ENCODE peak calls at places on chromosome 22, in four cellular contexts. Y, X, F and O are unnamed samples. For H3K4me1, the result is how much of the 10 kb centered on the place peaks cover.

GRCh38 chr22:19709063-19709769 is 5.1 kb upstream of the SEPTIN5 start:
- DNase-seq in Y (no peak), X (no peak), F (peak), O (no peak)

GRCh38 chr22:23060612-23061400 is 9.5 kb upstream of the GNAZ start:
- DNase-seq in Y (peak), X (no peak), F (no peak), O (no peak)

GRCh38 chr22:30279389-30279788 is 9.9 kb downstream of the CASTOR1 start:
- DNase-seq in Y (peak), X (no peak), F (peak), O (no peak)

GRCh38 chr22:48756146-48757111 is 1071.2 kb downstream of the BRD1 start:
- DNase-seq in Y (peak), X (no peak), F (no peak), O (no peak)

GRCh38 chr22:39396797-39397195 is 2.8 kb upstream of the TAB1 start:
- DNase-seq in Y (no peak), X (no peak), F (no peak), O (no peak)

GRCh38 chr22:24357547-24357946 is 69.9 kb upstream of the ADORA2A start:
- DNase-seq in Y (no peak), X (no peak), F (no peak), O (no peak)

GRCh38 chr22:44291265-44292006 is 21.3 kb downstream of the SHISAL1 start:
- DNase-seq in Y (no peak), X (no peak), F (no peak), O (no peak)

GRCh38 chr22:32164084-32164894 is 5.2 kb upstream of the C22orf42 start:
- DNase-seq in Y (no peak), X (no peak), F (no peak), O (no peak)

GRCh38 chr22:42906605-42907338 is 49.7 kb upstream of the ARFGAP3 start:
- DNase-seq in Y (peak), X (no peak), F (no peak), O (no peak)

GRCh38 chr22:17797721-17798559 is 23.7 kb upstream of the BID start:
- DNase-seq in Y (no peak), X (no peak), F (no peak), O (no peak)

GRCh38 chr22:32720924-32721323 is 80.6 kb upstream of the TIMP3 start:
- DNase-seq in Y (no peak), X (no peak), F (no peak), O (peak)

GRCh38 chr22:19136915-19137314 is 5.8 kb downstream of the TSSK2 start:
- DNase-seq in Y (no peak), X (no peak), F (no peak), O (no peak)

GRCh38 chr22:32764330-32765116 is 37.0 kb upstream of the TIMP3 start:
- DNase-seq in Y (peak), X (no peak), F (peak), O (peak)

GRCh38 chr22:22787805-22788459 is 99.7 kb upstream of the IGLL5 start:
- DNase-seq in Y (peak), X (peak), F (peak), O (peak)

GRCh38 chr22:40196628-40197027 is 18.9 kb downstream of the TNRC6B start:
- DNase-seq in Y (peak), X (no peak), F (no peak), O (peak)

GRCh38 chr22:32073823-32074380 is 30.8 kb downstream of the SLC5A1 start:
- DNase-seq in Y (no peak), X (no peak), F (no peak), O (no peak)

GRCh38 chr22:24465566-24465965 is 29.6 kb upstream of the UPB1 start:
- DNase-seq in Y (no peak), X (no peak), F (no peak), O (peak)

GRCh38 chr22:32031466-32031865 is 11.6 kb upstream of the SLC5A1 start:
- DNase-seq in Y (no peak), X (no peak), F (no peak), O (no peak)

GRCh38 chr22:24466831-24467249 is 28.3 kb upstream of the UPB1 start:
- DNase-seq in Y (peak), X (no peak), F (peak), O (peak)

GRCh38 chr22:23183107-23183698 is 2.9 kb downstream of the BCR start:
- DNase-seq in Y (peak), X (no peak), F (peak), O (peak)

GRCh38 chr22:45207981-45208664 is 32.6 kb downstream of the KIAA0930 start:
- DNase-seq in Y (no peak), X (no peak), F (peak), O (peak)

GRCh38 chr22:42022162-42022847 is 23.7 kb downstream of the WBP2NL start:
- DNase-seq in Y (no peak), X (no peak), F (no peak), O (no peak)

GRCh38 chr22:24893341-24894070 is 53.0 kb downstream of the LHFPL7 start:
- DNase-seq in Y (no peak), X (no peak), F (no peak), O (no peak)

GRCh38 chr22:17727244-17727892 is 46.9 kb downstream of the BID start:
- DNase-seq in Y (peak), X (no peak), F (no peak), O (no peak)

GRCh38 chr22:20424937-20425587 is 12.6 kb downstream of the SCARF2 start:
- DNase-seq in Y (no peak), X (no peak), F (peak), O (no peak)

GRCh38 chr22:40024201-40025061 is 29.7 kb downstream of the FAM83F start:
- DNase-seq in Y (peak), X (peak), F (peak), O (peak)

GRCh38 chr22:39314251-39314971 is 5.0 kb downstream of the RPL3 start:
- DNase-seq in Y (peak), X (no peak), F (no peak), O (no peak)

GRCh38 chr22:30828187-30829155 is 133.8 kb downstream of the OSBP2 start:
- DNase-seq in Y (no peak), X (no peak), F (no peak), O (no peak)

GRCh38 chr22:23213581-23214341 is 33.5 kb downstream of the BCR start:
- DNase-seq in Y (no peak), X (no peak), F (peak), O (no peak)

GRCh38 chr22:49867303-49868250 is 13.9 kb downstream of the ZBED4 start:
- DNase-seq in Y (no peak), X (no peak), F (no peak), O (no peak)
- H3K27ac ChIP-seq in Y (peak), X (no peak), F (no peak), O (no peak)

GRCh38 chr22:37748659-37749058 is 51.8 kb downstream of the TRIOBP start:
- DNase-seq in Y (no peak), X (no peak), F (no peak), O (no peak)

GRCh38 chr22:37745548-37746365 is 48.9 kb downstream of the TRIOBP start:
- DNase-seq in Y (peak), X (peak), F (peak), O (peak)

GRCh38 chr22:37746366-37747089 is 49.7 kb downstream of the TRIOBP start:
- DNase-seq in Y (no peak), X (no peak), F (no peak), O (no peak)

GRCh38 chr22:37747715-37748100 is 50.9 kb downstream of the TRIOBP start:
- DNase-seq in Y (no peak), X (no peak), F (no peak), O (no peak)

GRCh38 chr22:37747090-37747714 is 50.4 kb downstream of the TRIOBP start:
- DNase-seq in Y (peak), X (no peak), F (peak), O (peak)
- H3K4me1 ChIP-seq in Y (half or more), X (under half), F (under half), O (half or more)

GRCh38 chr22:27783436-27784098 is 18.0 kb downstream of the MN1 start:
- DNase-seq in Y (no peak), X (no peak), F (peak), O (no peak)
- H3K27ac ChIP-seq in Y (peak), X (no peak), F (peak), O (no peak)

GRCh38 chr22:26646158-26646557 is 11.2 kb upstream of the MIAT start:
- DNase-seq in Y (no peak), X (no peak), F (no peak), O (no peak)
- H3K4me1 ChIP-seq in Y (under half), X (half or more), F (under half), O (under half)